ENCODE peak calls at places on chromosomes 2 and 18, in eight cellular contexts. I is body of pancreas, Q is heart left ventricle, G is vagina, K is HepG2, E is endothelial cell of umbilical vein, U is IMR-90, J is breast epithelium. T is an unnamed sample.

GRCh38 chr2:43851026-43851980 is 12.5 kb downstream of the ABCG8 start:
- DNase-seq in U (no peak), G (peak; percentile 67), I (no peak), J (no peak), Q (no peak), E (no peak), K (no peak), T (no peak)

GRCh38 chr2:38274286-38275276 is 102.5 kb downstream of the ATL2 start:
- DNase-seq in U (peak; percentile 87), G (no peak), K (peak; percentile 76), Q (peak; percentile 32), I (no peak), J (no peak), E (peak; percentile 77), T (no peak)

GRCh38 chr2:223991611-223992010 is 34.3 kb downstream of the MRPL44 start:
- DNase-seq in Q (no peak), G (no peak), J (no peak), E (no peak), U (no peak), I (no peak), K (no peak), T (no peak)

GRCh38 chr2:172919732-172920131 is 155.9 kb upstream of the MAP3K20 start:
- DNase-seq in E (no peak), I (no peak), Q (no peak), J (no peak), G (no peak), U (no peak), K (no peak), T (no peak)

GRCh38 chr2:8132889-8133288 is 549.0 kb upstream of the ID2 start:
- DNase-seq in K (no peak), Q (no peak), E (no peak), I (no peak), J (no peak), G (no peak), U (no peak), T (no peak)

GRCh38 chr2:115763601-115764000 is 1321.2 kb downstream of the DPP10 start:
- DNase-seq in G (no peak), U (no peak), Q (no peak), E (no peak), K (no peak), I (no peak), J (no peak), T (no peak)

GRCh38 chr2:8872821-8873432 is 35.5 kb upstream of the KIDINS220 start:
- DNase-seq in Q (no peak), I (no peak), E (peak; percentile 70), K (peak; percentile 61), U (peak; percentile 73), G (no peak), J (no peak), T (no peak)

GRCh38 chr18:12904012-12904516 is 20.0 kb upstream of the PTPN2 start:
- DNase-seq in G (no peak), I (no peak), U (no peak), J (no peak), E (no peak), K (no peak), Q (peak; percentile 34), T (no peak)

GRCh38 chr2:59693176-59693959 is 860.1 kb downstream of the BCL11A start:
- DNase-seq in G (no peak), K (no peak), J (no peak), E (no peak), U (no peak), Q (no peak), I (no peak), T (no peak)

DNA sequence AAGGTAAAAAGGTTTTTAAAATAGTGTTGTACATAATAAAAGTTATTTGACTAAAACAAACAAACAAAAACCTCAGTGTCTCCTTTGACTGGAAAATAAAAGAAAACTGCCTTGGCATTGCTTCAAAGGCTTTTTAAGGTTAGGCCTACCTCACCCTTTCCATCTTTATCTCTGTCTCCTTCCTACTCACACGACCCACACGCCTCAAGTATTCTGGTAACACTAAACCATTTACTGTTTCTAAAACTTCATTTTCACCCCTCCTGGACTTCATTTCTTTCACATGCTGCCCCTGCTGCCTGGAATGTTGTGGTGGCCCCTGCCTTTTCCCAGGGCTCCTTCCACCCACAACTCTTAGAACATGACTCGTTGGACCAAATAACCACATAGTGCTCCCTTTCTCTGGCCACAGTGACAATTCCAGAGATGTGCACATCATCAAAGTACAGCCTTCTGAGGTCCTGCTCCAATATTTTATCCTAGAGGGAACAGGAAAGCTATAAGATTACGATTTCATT is 54.0 kb downstream of the ERBB4 start:
- DNase-seq in U (no peak), E (no peak), Q (no peak), I (no peak), J (no peak), G (no peak), K (no peak), T (no peak)
- TF ChIP-seq CTCF in U (no peak), E (no peak), Q (no peak), I (no peak), J (no peak), G (no peak), K (no peak), T (no peak)

DNA sequence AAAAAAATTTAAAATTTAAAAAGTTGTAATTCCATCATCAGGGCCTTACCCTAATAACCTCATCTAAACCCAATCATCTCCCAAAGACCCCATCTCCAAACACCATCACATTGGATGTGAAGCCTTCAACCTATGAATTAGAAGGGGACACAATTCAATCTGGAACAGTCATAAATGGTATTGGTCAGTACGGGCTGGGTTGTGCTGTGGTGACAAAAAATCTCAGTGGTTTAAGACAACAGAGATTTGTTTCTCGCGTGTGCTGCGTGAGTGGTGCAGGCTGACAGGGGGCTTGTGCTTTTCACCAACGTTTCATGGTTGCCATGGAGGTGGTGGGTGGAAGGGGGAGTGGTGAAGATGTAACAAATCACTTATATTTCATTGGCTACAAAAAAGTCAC is 174.5 kb downstream of the INHBB start:
- DNase-seq in U (no peak), J (no peak), K (no peak), I (no peak), E (no peak), Q (no peak), G (no peak), T (no peak)
- H3K27me3 ChIP-seq in U (peaks cover 52% of the 10 kb centered on the region), J (no peaks in the 10 kb centered on the region), K (peaks cover 5% of the 10 kb centered on the region), I (peaks cover 5% of the 10 kb centered on the region), E (peaks cover 34% of the 10 kb centered on the region), Q (no peaks in the 10 kb centered on the region), G (no peaks in the 10 kb centered on the region), T (no peaks in the 10 kb centered on the region)

GRCh38 chr2:174681983-174682577 is 82.2 kb downstream of the CHRNA1 start:
- DNase-seq in U (no peak), I (peak; percentile 30), E (peak; percentile 55), G (no peak), J (no peak), Q (peak; percentile 54), K (no peak), T (peak; percentile 47)

GRCh38 chr2:174683392-174683759 is 80.9 kb downstream of the CHRNA1 start:
- DNase-seq in J (no peak), G (no peak), K (no peak), E (peak; percentile 56), U (peak; percentile 52), I (no peak), Q (no peak), T (peak; percentile 23)

GRCh38 chr2:174680221-174680620 is 82.6 kb upstream of the WIPF1 start:
- DNase-seq in J (no peak), U (no peak), E (no peak), Q (no peak), K (no peak), I (no peak), G (no peak), T (no peak)

GRCh38 chr2:174681099-174681982 is 82.9 kb downstream of the CHRNA1 start:
- DNase-seq in U (peak; percentile 25), I (no peak), G (peak; percentile 82), K (peak; percentile 23), J (no peak), Q (no peak), E (no peak), T (peak; percentile 21)

DNA sequence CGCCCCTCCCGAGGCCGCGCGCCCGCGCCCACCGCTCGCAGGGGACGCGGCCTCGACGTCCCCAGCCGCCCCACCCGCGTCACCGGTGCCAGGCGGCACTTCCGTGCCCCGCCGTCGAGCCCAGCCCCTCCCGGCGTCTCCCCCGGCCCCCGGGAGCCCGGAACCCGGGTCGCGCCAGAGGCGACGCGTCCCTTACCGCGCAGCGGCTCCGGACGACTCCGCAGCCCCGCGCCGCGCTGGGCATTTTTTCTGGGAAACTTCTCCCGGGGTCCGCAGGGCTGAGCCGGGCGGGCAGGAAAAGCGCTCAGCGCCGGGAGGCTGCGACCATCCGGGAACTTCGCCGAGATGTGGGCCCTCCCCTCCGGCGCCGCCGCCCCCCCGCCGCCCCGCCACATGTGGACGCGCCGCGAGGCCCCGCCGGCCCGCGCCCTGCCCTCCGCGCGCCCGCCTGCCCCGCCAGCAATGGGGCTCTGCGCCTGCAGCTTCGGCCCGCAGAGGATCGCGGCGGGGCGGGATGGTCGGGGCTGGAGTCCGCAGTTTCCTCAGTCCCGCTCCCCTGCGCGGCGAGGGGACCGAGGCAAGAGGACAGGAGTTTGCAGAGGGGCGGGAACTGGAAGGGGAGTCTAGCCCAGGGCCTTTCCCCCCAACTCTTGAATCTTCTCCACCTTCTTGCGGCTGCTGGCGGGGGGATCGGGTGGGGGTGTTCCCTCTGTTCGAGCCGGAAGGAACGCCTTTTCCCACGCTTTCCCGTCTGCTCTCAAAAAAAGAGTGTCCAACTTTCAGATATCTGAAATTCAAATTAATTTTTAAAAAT is 81.5 kb downstream of the CHRNA1 start:
- DNase-seq in E (peak; percentile 55), G (no peak), U (peak; percentile 59), K (no peak), J (no peak), Q (peak; percentile 86), I (peak; percentile 67), T (peak; percentile 67)
- TF ChIP-seq POLR2A in E (no peak), G (peak; percentile 1), U (peak; percentile 20), K (no peak), J (no peak), Q (no peak), I (no peak), T (no peak)

GRCh38 chr2:179593323-179593722 is 268.1 kb downstream of the ZNF385B start:
- DNase-seq in I (no peak), E (no peak), U (no peak), G (no peak), J (no peak), Q (no peak), K (no peak), T (no peak)

GRCh38 chr2:179594268-179595112 is 266.9 kb downstream of the ZNF385B start:
- DNase-seq in Q (no peak), G (no peak), K (no peak), E (no peak), U (no peak), I (no peak), J (no peak), T (no peak)

GRCh38 chr2:179596018-179596417 is 265.4 kb downstream of the ZNF385B start:
- DNase-seq in G (no peak), Q (no peak), K (no peak), I (no peak), E (no peak), J (no peak), U (peak; percentile 88), T (no peak)

GRCh38 chr2:179592167-179592936 is 269.1 kb downstream of the ZNF385B start:
- DNase-seq in K (no peak), Q (no peak), E (no peak), J (no peak), G (no peak), I (no peak), U (peak; percentile 90), T (no peak)

DNA sequence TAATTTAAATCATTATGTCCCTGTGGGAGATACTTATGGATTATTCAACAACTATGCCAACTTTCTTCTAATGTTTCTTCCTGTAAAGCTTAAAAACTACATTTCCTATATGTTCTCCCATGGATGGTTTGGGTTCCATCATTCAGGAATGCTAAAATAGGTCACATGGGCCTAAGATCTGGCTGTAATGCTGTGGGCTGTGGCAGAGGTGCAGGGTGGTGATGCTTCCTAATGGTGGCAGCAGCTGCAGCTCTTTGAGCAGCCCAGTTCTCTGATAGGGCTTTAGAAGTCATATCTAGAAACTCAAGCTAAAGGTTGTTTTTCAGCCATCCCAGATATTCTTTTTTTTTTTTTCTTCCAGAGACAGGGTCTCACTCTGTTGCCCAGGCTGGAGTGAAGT is 266.1 kb downstream of the ZNF385B start:
- DNase-seq in K (peak; percentile 33), J (no peak), G (no peak), I (no peak), Q (no peak), U (no peak), E (no peak), T (no peak)
- TF ChIP-seq CTCF in K (peak; percentile 51), J (no peak), G (no peak), I (no peak), Q (no peak), U (peak; percentile 26), E (no peak), T (no peak)